ENCODE peak calls at places on chromosomes 7 and 10, in five cellular contexts. H is stromal cell of bone marrow; T is stimulated activated CD4-positive, alpha-beta T cell treated with anti-CD3 and anti-CD28 coated beads, Interleukin-4, amount 100 ng/mL, for 4 hours; C is HTR-8/SVneo; A is astrocyte of the spinal cord. Q is an unnamed sample.

GRCh38 chr7:4144801-4145470 is 537.2 kb upstream of the FOXK1 start:
- DNase-seq in H (no peak), T (no peak), C (no peak), A (peak; percentile 54), Q (no peak)

GRCh38 chr7:132083126-132084123 is 492.8 kb downstream of the PLXNA4 start:
- DNase-seq in H (no peak), T (no peak), C (no peak), A (no peak), Q (no peak)

GRCh38 chr7:102938679-102939078 is 25.9 kb downstream of the LRRC17 start:
- DNase-seq in H (no peak), T (no peak), C (no peak), A (no peak), Q (no peak)

GRCh38 chr10:78905940-78906308 is 162.8 kb upstream of the ZMIZ1 start:
- DNase-seq in H (no peak), T (no peak), C (no peak), A (no peak), Q (no peak)

GRCh38 chr7:10104292-10104691 is 869.4 kb upstream of the PHF14 start:
- DNase-seq in H (no peak), T (no peak), C (no peak), A (no peak), Q (no peak)

GRCh38 chr10:96333091-96333490 is 25.7 kb downstream of the OPALIN start:
- DNase-seq in H (no peak), T (no peak), C (no peak), A (no peak), Q (no peak)

GRCh38 chr7:71422104-71422503 is 290.2 kb downstream of the GALNT17 start:
- DNase-seq in H (no peak), T (no peak), C (no peak), A (no peak), Q (no peak)

GRCh38 chr10:21675157-21675796 is 141.2 kb downstream of the MLLT10 start:
- DNase-seq in H (no peak), T (peak; percentile 10), C (peak; percentile 28), A (peak; percentile 26), Q (no peak)

GRCh38 chr7:149093228-149093627 is 2.7 kb upstream of the ZNF786 start:
- DNase-seq in H (no peak), T (no peak), C (no peak), A (no peak), Q (no peak)

GRCh38 chr10:118108194-118109026 is 61.7 kb upstream of the RAB11FIP2 start:
- DNase-seq in H (peak; percentile 23), T (no peak), C (no peak), A (peak; percentile 50), Q (no peak)

GRCh38 chr7:46651561-46652088 is 730.6 kb upstream of the IGFBP3 start:
- DNase-seq in H (no peak), T (no peak), C (no peak), A (no peak), Q (no peak)

GRCh38 chr10:132308588-132309451 is 1.1 kb upstream of the STK32C start:
- DNase-seq in H (no peak), T (no peak), C (no peak), A (no peak), Q (peak; percentile 37)

GRCh38 chr10:51260376-51260775 is 186.1 kb downstream of the PRKG1 start:
- DNase-seq in H (no peak), T (no peak), C (no peak), A (no peak), Q (no peak)

GRCh38 chr10:132507956-132508490 is 29.6 kb upstream of the INPP5A start:
- DNase-seq in H (no peak), T (no peak), C (no peak), A (no peak), Q (no peak)

GRCh38 chr7:85184599-85185354 is 2.1 kb downstream of the SEMA3D start:
- DNase-seq in H (no peak), T (no peak), C (no peak), A (peak; percentile 20), Q (no peak)

GRCh38 chr7:155508372-155509024 is 37.9 kb downstream of the CNPY1 start:
- DNase-seq in H (no peak), T (no peak), C (no peak), A (no peak), Q (no peak)

GRCh38 chr10:132681858-132682755 is 103.8 kb downstream of the NKX6-2 start:
- DNase-seq in H (no peak), T (no peak), C (no peak), A (no peak), Q (no peak)

GRCh38 chr10:81082621-81083376 is 545.1 kb downstream of the SH2D4B start:
- DNase-seq in H (no peak), T (no peak), C (no peak), A (no peak), Q (no peak)

GRCh38 chr7:6015917-6016652 is 7.0 kb downstream of the AIMP2 start:
- DNase-seq in H (peak; percentile 97), T (no peak), C (no peak), A (peak; percentile 95), Q (no peak)

GRCh38 chr10:6995846-6996245 is 415.0 kb downstream of the SFMBT2 start:
- DNase-seq in H (no peak), T (no peak), C (no peak), A (no peak), Q (no peak)

GRCh38 chr10:58932821-58933314 is 243.6 kb upstream of the PHYHIPL start:
- DNase-seq in H (no peak), T (no peak), C (no peak), A (no peak), Q (no peak)

GRCh38 chr10:114077815-114078219 is 34.2 kb downstream of the ADRB1 start:
- DNase-seq in H (no peak), T (no peak), C (no peak), A (no peak), Q (no peak)

GRCh38 chr7:74476546-74477095 is 22.9 kb downstream of the GTF2IRD1 start:
- DNase-seq in H (no peak), T (no peak), C (no peak), A (no peak), Q (no peak)

GRCh38 chr7:65972976-65973375 is 9.0 kb downstream of the GUSB start:
- DNase-seq in H (no peak), T (no peak), C (no peak), A (no peak), Q (no peak)

GRCh38 chr7:77877800-77878199 is 79.2 kb downstream of the PHTF2 start:
- DNase-seq in H (no peak), T (no peak), C (no peak), A (peak; percentile 47), Q (no peak)

GRCh38 chr10:59033622-59034021 is 142.8 kb upstream of the PHYHIPL start:
- DNase-seq in H (no peak), T (no peak), C (no peak), A (no peak), Q (no peak)

GRCh38 chr7:98922392-98923107 is 44.2 kb downstream of the TRRAP start:
- DNase-seq in H (peak; percentile 25), T (no peak), C (no peak), A (peak; percentile 86), Q (no peak)

GRCh38 chr10:118922226-118922625 is 107.3 kb upstream of the NANOS1 start:
- DNase-seq in H (no peak), T (no peak), C (no peak), A (peak; percentile 9), Q (no peak)

GRCh38 chr7:15402436-15403136 is 159.2 kb downstream of the AGMO start:
- DNase-seq in H (no peak), T (no peak), C (no peak), A (no peak), Q (no peak)

GRCh38 chr7:2838873-2839578 is 5.1 kb downstream of the GNA12 start:
- DNase-seq in H (no peak), T (no peak), C (no peak), A (no peak), Q (no peak)

GRCh38 chr10:5511885-5512280 is 12.5 kb upstream of the CALML5 start:
- DNase-seq in H (no peak), T (no peak), C (no peak), A (no peak), Q (no peak)

GRCh38 chr7:12228024-12228423 is 16.9 kb downstream of the TMEM106B start:
- DNase-seq in H (no peak), T (no peak), C (no peak), A (no peak), Q (no peak)

GRCh38 chr10:123804716-123805115 is 86.9 kb downstream of the CPXM2 start:
- DNase-seq in H (peak; percentile 28), T (no peak), C (no peak), A (no peak), Q (no peak)

GRCh38 chr7:94190599-94191061 is 186.5 kb upstream of the BET1 start:
- DNase-seq in H (peak; percentile 91), T (no peak), C (peak; percentile 21), A (peak; percentile 98), Q (no peak)

GRCh38 chr7:71594746-71595145 is 462.8 kb downstream of the GALNT17 start:
- DNase-seq in H (no peak), T (no peak), C (no peak), A (no peak), Q (no peak)

GRCh38 chr7:78279457-78279856 is 480.9 kb downstream of the PHTF2 start:
- DNase-seq in H (no peak), T (no peak), C (no peak), A (no peak), Q (no peak)

GRCh38 chr10:25701651-25702050 is 232.4 kb upstream of the MYO3A start:
- DNase-seq in H (no peak), T (no peak), C (no peak), A (no peak), Q (no peak)

Q was measured in D721Med.